ENCODE peak calls at places on chromosomes 5 and 9, in six cellular contexts. One of them, this sample, is unnamed.

GRCh38 chr9:135739271-135740220 is 37.6 kb downstream of the KCNT1 start:
- DNase-seq in neural progenitor cell: no peak
- DNase-seq in neuronal stem cell: no peak
- DNase-seq in H9: no peak
- DNase-seq in osteoblast: no peak
- DNase-seq in IMR-90: no peak
- DNase-seq in this sample: no peak

GRCh38 chr5:937151-937924 is 44.7 kb downstream of the TRIP13 start:
- DNase-seq in neural progenitor cell: no peak
- DNase-seq in neuronal stem cell: no peak
- DNase-seq in H9: no peak
- DNase-seq in osteoblast: no peak
- DNase-seq in IMR-90: no peak
- DNase-seq in this sample: no peak

GRCh38 chr5:17907094-17907493 is 272.8 kb downstream of the TAF11L14 start:
- DNase-seq in neural progenitor cell: no peak
- DNase-seq in neuronal stem cell: no peak
- DNase-seq in H9: no peak
- DNase-seq in osteoblast: peak
- DNase-seq in IMR-90: no peak
- DNase-seq in this sample: no peak

GRCh38 chr9:14480561-14480960 is 166.6 kb upstream of the NFIB start:
- DNase-seq in neural progenitor cell: no peak
- DNase-seq in neuronal stem cell: no peak
- DNase-seq in H9: no peak
- DNase-seq in osteoblast: no peak
- DNase-seq in IMR-90: no peak
- DNase-seq in this sample: no peak

GRCh38 chr5:34905564-34905963 is 9.7 kb downstream of the RAD1 start:
- DNase-seq in neural progenitor cell: no peak
- DNase-seq in neuronal stem cell: no peak
- DNase-seq in H9: no peak
- DNase-seq in osteoblast: no peak
- DNase-seq in IMR-90: no peak
- DNase-seq in this sample: peak

GRCh38 chr9:72931437-72931836 is 21.4 kb downstream of the ALDH1A1 start:
- DNase-seq in neural progenitor cell: no peak
- DNase-seq in neuronal stem cell: no peak
- DNase-seq in H9: no peak
- DNase-seq in osteoblast: no peak
- DNase-seq in IMR-90: no peak
- DNase-seq in this sample: no peak

GRCh38 chr9:132935021-132935420 is 9.4 kb downstream of the TSC1 start:
- DNase-seq in neural progenitor cell: no peak
- DNase-seq in neuronal stem cell: no peak
- DNase-seq in H9: no peak
- DNase-seq in osteoblast: no peak
- DNase-seq in IMR-90: no peak
- DNase-seq in this sample: no peak

GRCh38 chr9:134390537-134390936 is 64.3 kb downstream of the RXRA start:
- DNase-seq in neural progenitor cell: no peak
- DNase-seq in neuronal stem cell: no peak
- DNase-seq in H9: no peak
- DNase-seq in osteoblast: no peak
- DNase-seq in IMR-90: no peak
- DNase-seq in this sample: no peak

GRCh38 chr5:20166496-20166895 is 178.5 kb upstream of the CDH18 start:
- DNase-seq in neural progenitor cell: no peak
- DNase-seq in neuronal stem cell: no peak
- DNase-seq in H9: no peak
- DNase-seq in osteoblast: no peak
- DNase-seq in IMR-90: no peak
- DNase-seq in this sample: no peak

GRCh38 chr9:130630091-130630450 is 34.3 kb upstream of the PRDM12 start:
- DNase-seq in neural progenitor cell: no peak
- DNase-seq in neuronal stem cell: no peak
- DNase-seq in H9: no peak
- DNase-seq in osteoblast: no peak
- DNase-seq in IMR-90: no peak
- DNase-seq in this sample: no peak

GRCh38 chr5:72427488-72428437 is 79.4 kb downstream of the ZNF366 start:
- DNase-seq in neural progenitor cell: peak
- DNase-seq in neuronal stem cell: peak
- DNase-seq in H9: peak
- DNase-seq in osteoblast: no peak
- DNase-seq in IMR-90: peak
- DNase-seq in this sample: peak

GRCh38 chr5:78756853-78757252 is 108.3 kb upstream of the LHFPL2 start:
- DNase-seq in neural progenitor cell: no peak
- DNase-seq in neuronal stem cell: no peak
- DNase-seq in H9: no peak
- DNase-seq in osteoblast: no peak
- DNase-seq in IMR-90: no peak
- DNase-seq in this sample: no peak

GRCh38 chr5:150272531-150272930 is 17.0 kb downstream of the CAMK2A start:
- DNase-seq in neural progenitor cell: peak
- DNase-seq in neuronal stem cell: peak
- DNase-seq in H9: peak
- DNase-seq in osteoblast: peak
- DNase-seq in IMR-90: peak
- DNase-seq in this sample: peak

GRCh38 chr9:136806631-136807201 is 1.0 kb upstream of the RABL6 start:
- DNase-seq in neural progenitor cell: no peak
- DNase-seq in neuronal stem cell: no peak
- DNase-seq in H9: peak
- DNase-seq in osteoblast: peak
- DNase-seq in IMR-90: no peak
- DNase-seq in this sample: no peak
- H2AFZ ChIP-seq in neural progenitor cell: no peak
- H2AFZ ChIP-seq in neuronal stem cell: no peak
- H2AFZ ChIP-seq in H9: no peak
- H2AFZ ChIP-seq in osteoblast: peak
- H2AFZ ChIP-seq in IMR-90: peak
- H2AFZ ChIP-seq in this sample: no peak

GRCh38 chr5:114839360-114839759 is 330.3 kb downstream of the TRIM36 start:
- DNase-seq in neural progenitor cell: no peak
- DNase-seq in neuronal stem cell: no peak
- DNase-seq in H9: peak
- DNase-seq in osteoblast: peak
- DNase-seq in IMR-90: no peak
- DNase-seq in this sample: peak
- H2AFZ ChIP-seq in neural progenitor cell: no peak
- H2AFZ ChIP-seq in neuronal stem cell: no peak
- H2AFZ ChIP-seq in H9: no peak
- H2AFZ ChIP-seq in osteoblast: no peak
- H2AFZ ChIP-seq in IMR-90: no peak
- H2AFZ ChIP-seq in this sample: peak

DNA sequence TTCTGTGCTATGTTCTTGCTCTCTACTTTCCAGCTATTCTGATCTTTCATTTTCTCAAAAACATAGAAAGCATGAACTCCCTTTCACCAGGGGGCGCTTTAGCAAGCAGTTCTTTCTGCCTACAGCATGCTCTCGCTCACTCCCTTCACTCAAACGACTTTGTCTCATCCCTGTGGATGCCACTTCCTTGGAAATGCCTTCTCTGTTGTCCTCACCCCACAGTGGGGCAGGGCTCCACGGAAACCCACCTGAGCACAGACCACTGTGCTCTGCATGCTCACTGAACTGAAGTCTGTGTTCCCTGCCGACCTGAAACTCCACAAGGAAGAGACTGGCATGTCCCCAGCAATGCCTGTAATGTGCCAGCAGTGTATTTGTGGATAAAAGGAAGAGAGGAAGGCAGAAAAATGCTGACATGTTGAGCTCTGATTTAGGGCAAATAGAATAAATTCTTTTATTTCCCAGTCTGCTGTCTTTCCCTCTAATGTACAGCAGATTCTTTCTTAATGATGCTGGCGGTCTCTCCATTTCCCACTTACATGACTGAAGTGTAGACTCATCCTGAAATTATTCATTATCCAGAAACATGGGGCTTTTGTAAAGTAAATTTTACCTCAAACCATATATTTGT is 4.9 kb upstream of the ROR2 start:
- DNase-seq in neural progenitor cell: peak
- DNase-seq in neuronal stem cell: peak
- DNase-seq in H9: peak
- DNase-seq in osteoblast: peak
- DNase-seq in IMR-90: peak
- DNase-seq in this sample: peak
- H2AFZ ChIP-seq in neural progenitor cell: peak
- H2AFZ ChIP-seq in neuronal stem cell: peak
- H2AFZ ChIP-seq in H9: peak
- H2AFZ ChIP-seq in osteoblast: peak
- H2AFZ ChIP-seq in IMR-90: peak
- H2AFZ ChIP-seq in this sample: peak

GRCh38 chr9:32590898-32591297 is 17.9 kb upstream of the NDUFB6 start:
- DNase-seq in neural progenitor cell: no peak
- DNase-seq in neuronal stem cell: no peak
- DNase-seq in H9: no peak
- DNase-seq in osteoblast: peak
- DNase-seq in IMR-90: no peak
- DNase-seq in this sample: no peak

GRCh38 chr9:32587901-32588300 is 14.9 kb upstream of the NDUFB6 start:
- DNase-seq in neural progenitor cell: no peak
- DNase-seq in neuronal stem cell: no peak
- DNase-seq in H9: no peak
- DNase-seq in osteoblast: no peak
- DNase-seq in IMR-90: peak
- DNase-seq in this sample: peak

GRCh38 chr9:32589083-32589713 is 16.2 kb upstream of the NDUFB6 start:
- DNase-seq in neural progenitor cell: peak
- DNase-seq in neuronal stem cell: no peak
- DNase-seq in H9: no peak
- DNase-seq in osteoblast: peak
- DNase-seq in IMR-90: peak
- DNase-seq in this sample: peak

GRCh38 chr9:32584784-32585183 is 11.8 kb upstream of the NDUFB6 start:
- DNase-seq in neural progenitor cell: no peak
- DNase-seq in neuronal stem cell: no peak
- DNase-seq in H9: no peak
- DNase-seq in osteoblast: no peak
- DNase-seq in IMR-90: peak
- DNase-seq in this sample: no peak

DNA sequence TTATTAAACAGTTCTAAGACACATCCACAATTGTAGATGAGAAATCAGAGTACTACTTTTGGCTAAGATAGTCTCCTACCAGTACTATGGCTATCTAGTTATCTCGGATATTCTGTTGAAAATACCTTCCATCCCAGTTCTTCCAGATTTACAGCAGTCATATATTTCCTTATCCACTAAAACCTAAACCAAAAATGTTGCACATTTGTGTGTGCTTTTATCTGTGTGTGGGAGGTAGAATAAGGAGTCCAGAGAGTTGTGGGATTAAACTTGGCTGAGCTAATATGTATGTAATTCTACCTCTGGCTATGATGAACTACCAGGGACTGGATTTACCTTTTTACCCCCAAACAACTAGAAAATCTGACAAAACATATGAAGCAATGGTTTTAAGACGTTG is 17.5 kb upstream of the NDUFB6 start:
- DNase-seq in neural progenitor cell: no peak
- DNase-seq in neuronal stem cell: no peak
- DNase-seq in H9: no peak
- DNase-seq in osteoblast: no peak
- DNase-seq in IMR-90: no peak
- DNase-seq in this sample: no peak
- H2AFZ ChIP-seq in neural progenitor cell: no peak
- H2AFZ ChIP-seq in neuronal stem cell: no peak
- H2AFZ ChIP-seq in H9: no peak
- H2AFZ ChIP-seq in osteoblast: no peak
- H2AFZ ChIP-seq in IMR-90: no peak
- H2AFZ ChIP-seq in this sample: no peak

GRCh38 chr9:69945671-69946141 is 97.9 kb upstream of the MAMDC2 start:
- DNase-seq in neural progenitor cell: no peak
- DNase-seq in neuronal stem cell: no peak
- DNase-seq in H9: no peak
- DNase-seq in osteoblast: peak
- DNase-seq in IMR-90: peak
- DNase-seq in this sample: no peak
- H2AFZ ChIP-seq in neural progenitor cell: no peak
- H2AFZ ChIP-seq in neuronal stem cell: peak
- H2AFZ ChIP-seq in H9: no peak
- H2AFZ ChIP-seq in osteoblast: peak
- H2AFZ ChIP-seq in IMR-90: peak
- H2AFZ ChIP-seq in this sample: no peak

DNA sequence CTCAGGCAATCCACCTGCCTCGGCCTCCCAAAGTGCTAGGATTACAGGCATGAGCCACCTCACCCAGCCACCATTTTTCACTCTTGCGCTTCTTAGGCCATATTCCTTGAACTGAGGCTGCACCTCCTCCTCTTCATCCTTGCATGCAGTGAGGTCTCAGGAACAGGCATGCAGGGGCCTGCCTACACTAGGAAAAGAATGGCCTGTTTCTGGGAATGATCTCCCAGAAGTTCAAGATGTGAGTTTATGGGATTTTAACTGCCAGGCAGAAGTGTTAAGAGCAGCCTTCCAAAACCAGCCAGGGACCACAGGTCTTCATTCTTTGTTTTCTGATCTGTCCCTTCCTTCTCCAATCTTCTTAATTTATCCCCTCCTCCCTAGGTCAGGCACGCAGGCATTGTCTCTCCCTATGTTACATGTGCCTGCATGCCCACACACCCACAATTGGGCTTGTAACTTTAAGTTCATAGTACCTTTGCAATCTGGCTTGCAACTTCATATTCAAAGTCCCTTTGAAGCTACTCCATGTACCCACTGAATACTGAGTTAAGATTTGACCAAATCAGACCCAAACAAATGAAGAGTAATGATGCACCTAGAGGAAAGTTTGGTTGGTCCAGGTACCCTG is 10.5 kb upstream of the HSPA4 start:
- DNase-seq in neural progenitor cell: no peak
- DNase-seq in neuronal stem cell: no peak
- DNase-seq in H9: no peak
- DNase-seq in osteoblast: no peak
- DNase-seq in IMR-90: no peak
- DNase-seq in this sample: no peak
- H2AFZ ChIP-seq in neural progenitor cell: peak
- H2AFZ ChIP-seq in neuronal stem cell: peak
- H2AFZ ChIP-seq in H9: peak
- H2AFZ ChIP-seq in osteoblast: peak
- H2AFZ ChIP-seq in IMR-90: no peak
- H2AFZ ChIP-seq in this sample: peak

This sample was measured in GM23338.